ENCODE peak calls at places on chromosomes 3 and 15, in nine cellular contexts. J is activated CD8-positive, alpha-beta memory T cell treated with anti-CD3 and anti-CD28 coated beads for 48 hours; U is GM12864; C is B cell; L is activated naive CD4-positive, alpha-beta T cell; Z is Calu3; X is mucosa of gallbladder; Y is PC-9; V is non-pigmented ciliary epithelial cell. O is an unnamed sample.

GRCh38 chr3:194184265-194184751 is 48.4 kb downstream of the HES1 start:
- DNase-seq in J (no peak), U (no peak), C (no peak), L (no peak), Z (no peak), X (no peak), Y (peak), V (no peak), O (no peak)

GRCh38 chr15:68371160-68371559 is 60.8 kb downstream of the ITGA11 start:
- DNase-seq in J (no peak), U (no peak), C (no peak), L (no peak), Z (no peak), X (no peak), Y (no peak), V (no peak), O (no peak)

GRCh38 chr15:90836296-90836871 is 32.0 kb upstream of the FURIN start:
- DNase-seq in J (no peak), U (no peak), C (no peak), L (no peak), Z (no peak), X (no peak), Y (no peak), V (peak), O (peak)

GRCh38 chr3:18194431-18194830 is 230.7 kb downstream of the SATB1 start:
- DNase-seq in J (no peak), U (no peak), C (no peak), L (no peak), Z (no peak), X (no peak), Y (no peak), V (no peak), O (no peak)

GRCh38 chr3:151200586-151200985 is 2.4 kb downstream of the GPR171 start:
- DNase-seq in J (no peak), U (no peak), C (no peak), L (no peak), Z (no peak), X (no peak), Y (no peak), V (no peak), O (no peak)

GRCh38 chr15:73564255-73564654 is 68.9 kb downstream of the NPTN start:
- DNase-seq in J (no peak), U (no peak), C (no peak), L (no peak), Z (peak), X (no peak), Y (peak), V (no peak), O (peak)

GRCh38 chr15:59532770-59533379 is 78.7 kb upstream of the GCNT3 start:
- DNase-seq in J (no peak), U (no peak), C (no peak), L (no peak), Z (peak), X (no peak), Y (no peak), V (no peak), O (peak)

GRCh38 chr3:38521391-38521987 is 25.3 kb downstream of the EXOG start:
- DNase-seq in J (peak), U (peak), C (peak), L (peak), Z (peak), X (peak), Y (peak), V (no peak), O (peak)

GRCh38 chr15:70337292-70338186 is 239.8 kb upstream of the TLE3 start:
- DNase-seq in J (no peak), U (no peak), C (no peak), L (no peak), Z (no peak), X (peak), Y (no peak), V (no peak), O (no peak)

GRCh38 chr3:177443469-177443868 is 246.2 kb upstream of the TBL1XR1 start:
- DNase-seq in J (no peak), U (no peak), C (no peak), L (no peak), Z (peak), X (peak), Y (peak), V (no peak), O (no peak)

GRCh38 chr3:45362768-45363167 is 25.6 kb upstream of the LARS2 start:
- DNase-seq in J (no peak), U (no peak), C (no peak), L (no peak), Z (no peak), X (no peak), Y (no peak), V (no peak), O (no peak)

GRCh38 chr3:109023656-109024254 is 70.1 kb upstream of the GUCA1C start:
- DNase-seq in J (no peak), U (peak), C (peak), L (peak), Z (peak), X (peak), Y (no peak), V (peak), O (peak)

GRCh38 chr15:27669641-27670040 is 429.5 kb downstream of the OCA2 start:
- DNase-seq in J (no peak), U (no peak), C (no peak), L (no peak), Z (no peak), X (peak), Y (no peak), V (no peak), O (no peak)

GRCh38 chr15:52178765-52179164 is 12.4 kb downstream of the GNB5 start:
- DNase-seq in J (no peak), U (no peak), C (no peak), L (no peak), Z (no peak), X (no peak), Y (no peak), V (no peak), O (no peak)

GRCh38 chr3:181797431-181797830 is 85.7 kb downstream of the SOX2 start:
- DNase-seq in J (no peak), U (no peak), C (no peak), L (no peak), Z (no peak), X (no peak), Y (no peak), V (no peak), O (no peak)

GRCh38 chr3:126083511-126083912 is 412 bp downstream of the SLC41A3 start:
- DNase-seq in J (peak), U (no peak), C (no peak), L (peak), Z (peak), X (no peak), Y (no peak), V (no peak), O (peak)

GRCh38 chr15:67064607-67065530 is 533 bp upstream of the SMAD3 start:
- DNase-seq in J (no peak), U (no peak), C (peak), L (peak), Z (peak), X (no peak), Y (peak), V (no peak), O (no peak)